ENCODE peak calls at places on chromosomes 12 and 14, in eight cellular contexts. O is suprapubic skin, Q is heart right ventricle, N is A549, U is PC-3, R is spleen, P is heart left ventricle, V is stomach. M is an unnamed sample.

GRCh38 chr14:99681832-99682148 is 2.3 kb upstream of the CYP46A1 start:
- DNase-seq in R (no peak), V (no peak), P (peak; percentile 11), N (no peak), O (peak; percentile 73), U (no peak), Q (no peak), M (no peak)

GRCh38 chr12:48972213-48973021 is 882 bp upstream of the WNT10B start:
- DNase-seq in P (no peak), V (no peak), Q (no peak), R (no peak), O (no peak), U (no peak), N (no peak), M (no peak)

GRCh38 chr12:123363743-123364531 is 710 bp downstream of the SBNO1 start:
- DNase-seq in O (peak; percentile 67), U (peak; percentile 26), Q (peak; percentile 19), V (peak; percentile 27), P (peak; percentile 26), N (peak; percentile 65), R (peak; percentile 92), M (peak; percentile 73)

GRCh38 chr14:91335191-91336092 is 82.2 kb downstream of the CCDC88C start:
- DNase-seq in P (no peak), R (peak; percentile 59), U (no peak), Q (no peak), N (no peak), V (no peak), O (no peak), M (no peak)

GRCh38 chr14:96638041-96638855 is 136.1 kb downstream of the PAPOLA start:
- DNase-seq in P (no peak), N (no peak), O (no peak), V (peak; percentile 21), U (no peak), R (peak; percentile 48), Q (no peak), M (no peak)

GRCh38 chr14:75960219-75960618 is 21.6 kb downstream of the TGFB3 start:
- DNase-seq in N (no peak), U (no peak), R (no peak), O (no peak), V (no peak), P (no peak), Q (no peak), M (no peak)

GRCh38 chr14:69152181-69152943 is 557 bp downstream of the DCAF5 start:
- DNase-seq in V (no peak), N (no peak), U (peak; percentile 57), Q (peak; percentile 41), O (peak; percentile 79), P (peak; percentile 32), R (peak; percentile 84), M (peak; percentile 14)

GRCh38 chr12:100868487-100868886 is 73.9 kb downstream of the ANO4 start:
- DNase-seq in Q (no peak), V (no peak), N (no peak), U (peak; percentile 41), P (no peak), O (no peak), R (no peak), M (no peak)

GRCh38 chr12:115528466-115528865 is 749.0 kb downstream of the MED13L start:
- DNase-seq in U (no peak), P (no peak), Q (no peak), R (no peak), V (no peak), N (no peak), O (no peak), M (no peak)

GRCh38 chr12:57765698-57766463 is 997 bp downstream of the CYP27B1 start:
- DNase-seq in V (no peak), R (no peak), U (no peak), Q (no peak), P (no peak), N (no peak), O (no peak), M (no peak)

GRCh38 chr12:110498984-110499706 is 2.8 kb downstream of the VPS29 start:
- DNase-seq in Q (no peak), N (no peak), P (no peak), V (no peak), O (no peak), U (peak; percentile 36), R (no peak), M (no peak)

GRCh38 chr14:72451081-72451972 is 442.6 kb downstream of the DPF3 start:
- DNase-seq in R (no peak), P (no peak), Q (no peak), N (no peak), O (no peak), U (no peak), V (no peak), M (no peak)

GRCh38 chr12:12510141-12510540 is 52.5 kb downstream of the DUSP16 start:
- DNase-seq in U (peak; percentile 64), R (no peak), N (no peak), V (no peak), Q (no peak), P (no peak), O (no peak), M (no peak)

GRCh38 chr12:93783827-93784226 is 106.7 kb downstream of the CRADD start:
- DNase-seq in U (no peak), R (no peak), O (no peak), N (no peak), Q (no peak), P (no peak), V (no peak), M (no peak)

GRCh38 chr12:66111605-66112004 is 18.9 kb downstream of the LLPH start:
- DNase-seq in N (no peak), O (no peak), U (no peak), V (no peak), R (no peak), P (no peak), Q (no peak), M (no peak)

GRCh38 chr12:10171954-10172353 is at the start of gene OLR1:
- DNase-seq in O (no peak), P (no peak), V (no peak), Q (no peak), U (no peak), R (no peak), N (no peak), M (no peak)

GRCh38 chr12:96375841-96376249 is 24.4 kb downstream of the CDK17 start:
- DNase-seq in N (no peak), V (no peak), O (no peak), P (no peak), Q (no peak), U (no peak), R (no peak), M (no peak)

GRCh38 chr12:52949413-52950331 is 754 bp downstream of the KRT18 start:
- DNase-seq in Q (peak; percentile 27), N (peak; percentile 87), O (no peak), U (peak; percentile 96), R (no peak), P (no peak), V (peak; percentile 81), M (no peak)

GRCh38 chr12:50246159-50246865 is 37.0 kb downstream of the LIMA1 start:
- DNase-seq in R (no peak), V (no peak), O (no peak), Q (no peak), P (no peak), N (no peak), U (no peak), M (no peak)

GRCh38 chr14:91835920-91836843 is 31.2 kb downstream of the TC2N start:
- DNase-seq in U (peak; percentile 67), P (peak; percentile 69), N (peak; percentile 48), R (peak; percentile 93), O (peak; percentile 96), V (peak; percentile 96), Q (peak; percentile 12), M (peak; percentile 84)

GRCh38 chr14:105343194-105343593 is 28.6 kb downstream of the PACS2 start:
- DNase-seq in O (no peak), V (no peak), N (no peak), R (no peak), Q (no peak), P (no peak), U (no peak), M (no peak)

GRCh38 chr14:77315115-77315944 is 5.4 kb downstream of the POMT2 start:
- DNase-seq in U (no peak), Q (no peak), R (no peak), O (no peak), N (no peak), V (no peak), P (no peak), M (no peak)

GRCh38 chr14:20606190-20606901 is 15.2 kb upstream of the RNASE12 start:
- DNase-seq in P (no peak), Q (peak; percentile 27), O (no peak), N (peak; percentile 44), U (peak; percentile 72), R (no peak), V (peak; percentile 44), M (peak; percentile 18)

GRCh38 chr12:117228239-117228638 is 38.0 kb upstream of the FBXO21 start:
- DNase-seq in V (no peak), U (peak; percentile 60), N (peak; percentile 72), R (no peak), P (no peak), O (no peak), Q (no peak), M (no peak)

GRCh38 chr14:99792551-99793212 is 531 bp upstream of the EML1 start:
- DNase-seq in Q (no peak), P (no peak), V (no peak), O (no peak), N (no peak), R (no peak), U (no peak), M (no peak)

GRCh38 chr12:754871-755562 is 2.6 kb downstream of the WNK1 start:
- DNase-seq in O (no peak), R (no peak), Q (no peak), P (no peak), V (no peak), U (peak; percentile 76), N (peak; percentile 84), M (no peak)
- H3K4me1 ChIP-seq in O (peaks cover 62% of the 10 kb centered on the region), R (peaks cover 47% of the 10 kb centered on the region), Q (peaks cover 30% of the 10 kb centered on the region), P (peaks cover 11% of the 10 kb centered on the region), V (peaks cover 14% of the 10 kb centered on the region), U (peaks cover 23% of the 10 kb centered on the region), N (peaks cover 33% of the 10 kb centered on the region), M (no peaks in the 10 kb centered on the region)

GRCh38 chr12:45674583-45674982 is 54.9 kb upstream of the ARID2 start:
- DNase-seq in V (peak; percentile 65), O (no peak), R (no peak), U (peak; percentile 98), N (no peak), Q (peak; percentile 42), P (peak; percentile 53), M (peak; percentile 38)
- H3K27ac ChIP-seq in V (no peak overlapping the region), O (no peak overlapping the region), R (no peak overlapping the region), U (no peak overlapping the region), N (no peak overlapping the region), Q (no peak overlapping the region), P (peak overlapping the region; percentile 59), M (no peak overlapping the region)

GRCh38 chr12:6229823-6230222 is 29.6 kb downstream of the CD9 start:
- DNase-seq in R (peak; percentile 79), U (peak; percentile 76), Q (peak; percentile 69), V (no peak), O (peak; percentile 91), N (no peak), P (peak; percentile 59), M (peak; percentile 81)
- H3K4me3 ChIP-seq in R (no peak overlapping the region), U (peak overlapping the region; percentile 52), Q (peak overlapping the region; percentile 11), V (peak overlapping the region; percentile 8), O (no peak overlapping the region), N (no peak overlapping the region), P (no peak overlapping the region), M (no peak overlapping the region)

DNA sequence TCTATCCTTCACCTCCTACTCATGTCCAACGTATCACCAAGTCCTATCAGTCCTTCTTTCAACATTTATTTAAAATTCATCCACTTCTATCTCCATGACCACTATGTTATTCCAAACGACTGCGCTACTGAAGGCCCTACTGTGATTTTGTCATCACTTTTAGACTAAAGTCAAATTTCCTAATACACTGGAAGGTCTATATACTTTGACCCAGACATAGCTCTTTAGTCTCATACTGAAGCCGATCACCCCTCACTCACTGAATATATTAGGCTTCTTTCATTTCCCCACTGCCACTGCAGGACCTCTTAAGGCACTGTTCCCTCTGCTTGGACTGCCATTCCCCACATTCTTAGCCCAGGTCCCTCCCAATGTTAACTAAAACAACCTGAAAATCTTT is 25.6 kb downstream of the SLC38A4 start:
- DNase-seq in P (no peak), O (no peak), N (no peak), U (no peak), Q (no peak), R (no peak), V (no peak), M (no peak)
- H3K4me1 ChIP-seq in P (no peaks in the 10 kb centered on the region), O (no peaks in the 10 kb centered on the region), N (no peaks in the 10 kb centered on the region), U (no peaks in the 10 kb centered on the region), Q (no peaks in the 10 kb centered on the region), R (no peaks in the 10 kb centered on the region), V (no peaks in the 10 kb centered on the region), M (no peaks in the 10 kb centered on the region)

M was measured in right cardiac atrium.